ENCODE peak calls at places on chromosomes 16 and 17, in four cellular contexts. One of them, this sample, is unnamed.

GRCh38 chr17:58587713-58588117 is 73.3 kb upstream of the MTMR4 start:
- DNase-seq in Calu3: peak; percentile 44
- DNase-seq in dorsolateral prefrontal cortex: peak; percentile 45
- DNase-seq in left ventricle myocardium inferior: peak; percentile 42
- DNase-seq in this sample: peak; percentile 59

GRCh38 chr17:2904135-2904534 is 107.9 kb downstream of the RAP1GAP2 start:
- DNase-seq in dorsolateral prefrontal cortex: peak; percentile 85
- DNase-seq in Calu3: no peak
- DNase-seq in left ventricle myocardium inferior: peak; percentile 72
- DNase-seq in this sample: no peak

GRCh38 chr17:27575912-27576252 is 55.1 kb upstream of the LGALS9 start:
- DNase-seq in left ventricle myocardium inferior: no peak
- DNase-seq in dorsolateral prefrontal cortex: no peak
- DNase-seq in Calu3: no peak
- DNase-seq in this sample: no peak

GRCh38 chr16:54687043-54687655 is 243.5 kb upstream of the IRX5 start:
- DNase-seq in left ventricle myocardium inferior: no peak
- DNase-seq in Calu3: no peak
- DNase-seq in dorsolateral prefrontal cortex: no peak
- DNase-seq in this sample: no peak

GRCh38 chr17:8154608-8155152 is 2.5 kb upstream of the PER1 start:
- DNase-seq in left ventricle myocardium inferior: no peak
- DNase-seq in dorsolateral prefrontal cortex: no peak
- DNase-seq in Calu3: no peak
- DNase-seq in this sample: no peak

GRCh38 chr16:1961651-1962067 is 2.3 kb downstream of the NDUFB10 start:
- DNase-seq in dorsolateral prefrontal cortex: no peak
- DNase-seq in Calu3: no peak
- DNase-seq in left ventricle myocardium inferior: no peak
- DNase-seq in this sample: no peak

GRCh38 chr16:14168146-14168545 is 97.0 kb downstream of the MRTFB start:
- DNase-seq in dorsolateral prefrontal cortex: no peak
- DNase-seq in left ventricle myocardium inferior: no peak
- DNase-seq in Calu3: no peak
- DNase-seq in this sample: no peak

GRCh38 chr17:33056392-33057146 is 64.9 kb downstream of the SPACA3 start:
- DNase-seq in dorsolateral prefrontal cortex: no peak
- DNase-seq in left ventricle myocardium inferior: no peak
- DNase-seq in Calu3: peak; percentile 2
- DNase-seq in this sample: no peak

GRCh38 chr16:9996191-9996590 is 186.0 kb downstream of the GRIN2A start:
- DNase-seq in Calu3: no peak
- DNase-seq in dorsolateral prefrontal cortex: no peak
- DNase-seq in left ventricle myocardium inferior: no peak
- DNase-seq in this sample: no peak

GRCh38 chr16:87303431-87303930 is 13.7 kb downstream of the C16orf95 start:
- DNase-seq in Calu3: no peak
- DNase-seq in left ventricle myocardium inferior: no peak
- DNase-seq in dorsolateral prefrontal cortex: no peak
- DNase-seq in this sample: no peak

GRCh38 chr16:69513180-69513966 is 52.4 kb upstream of the NFAT5 start:
- DNase-seq in dorsolateral prefrontal cortex: peak; percentile 5
- DNase-seq in Calu3: no peak
- DNase-seq in left ventricle myocardium inferior: no peak
- DNase-seq in this sample: no peak

GRCh38 chr17:3596804-3597464 is 12.3 kb downstream of the TRPV1 start:
- DNase-seq in dorsolateral prefrontal cortex: no peak
- DNase-seq in left ventricle myocardium inferior: no peak
- DNase-seq in Calu3: no peak
- DNase-seq in this sample: no peak

GRCh38 chr16:27174798-27175197 is 28.5 kb upstream of the KDM8 start:
- DNase-seq in dorsolateral prefrontal cortex: no peak
- DNase-seq in left ventricle myocardium inferior: no peak
- DNase-seq in Calu3: no peak
- DNase-seq in this sample: no peak

GRCh38 chr16:64773184-64773583 is 348.7 kb downstream of the CDH11 start:
- DNase-seq in dorsolateral prefrontal cortex: no peak
- DNase-seq in Calu3: no peak
- DNase-seq in left ventricle myocardium inferior: no peak
- DNase-seq in this sample: no peak

GRCh38 chr17:68060336-68060735 is 24.8 kb downstream of the KPNA2 start:
- DNase-seq in left ventricle myocardium inferior: no peak
- DNase-seq in Calu3: no peak
- DNase-seq in dorsolateral prefrontal cortex: no peak
- DNase-seq in this sample: no peak

GRCh38 chr16:12588510-12588909 is 215.2 kb downstream of the CPPED1 start:
- DNase-seq in dorsolateral prefrontal cortex: no peak
- DNase-seq in left ventricle myocardium inferior: no peak
- DNase-seq in Calu3: no peak
- DNase-seq in this sample: no peak

GRCh38 chr16:30987581-30988190 is 2.7 kb downstream of the HSD3B7 start:
- DNase-seq in dorsolateral prefrontal cortex: no peak
- DNase-seq in Calu3: no peak
- DNase-seq in left ventricle myocardium inferior: no peak
- DNase-seq in this sample: no peak

GRCh38 chr17:50037321-50038107 is 18.4 kb upstream of the ITGA3 start:
- DNase-seq in dorsolateral prefrontal cortex: peak; percentile 29
- DNase-seq in left ventricle myocardium inferior: peak; percentile 25
- DNase-seq in Calu3: no peak
- DNase-seq in this sample: no peak

GRCh38 chr17:41186872-41187271 is 2.2 kb upstream of the KRTAP4-1 start:
- DNase-seq in dorsolateral prefrontal cortex: no peak
- DNase-seq in left ventricle myocardium inferior: no peak
- DNase-seq in Calu3: no peak
- DNase-seq in this sample: no peak

GRCh38 chr17:41367426-41368075 is 2.1 kb downstream of the KRT33B start:
- DNase-seq in Calu3: no peak
- DNase-seq in dorsolateral prefrontal cortex: no peak
- DNase-seq in left ventricle myocardium inferior: no peak
- DNase-seq in this sample: no peak

GRCh38 chr17:82668631-82669099 is 20.4 kb upstream of the WDR45B start:
- DNase-seq in Calu3: peak; percentile 78
- DNase-seq in dorsolateral prefrontal cortex: peak; percentile 78
- DNase-seq in left ventricle myocardium inferior: peak; percentile 59
- DNase-seq in this sample: no peak

GRCh38 chr17:10697092-10698081 is at the start of the genes ADPRM and SCO1:
- DNase-seq in left ventricle myocardium inferior: peak; percentile 93
- DNase-seq in Calu3: peak; percentile 87
- DNase-seq in dorsolateral prefrontal cortex: peak; percentile 96
- DNase-seq in this sample: peak; percentile 89
- TF ChIP-seq CTCF in left ventricle myocardium inferior: peak; percentile 57
- TF ChIP-seq CTCF in Calu3: no peak
- TF ChIP-seq CTCF in dorsolateral prefrontal cortex: peak; percentile 72
- TF ChIP-seq CTCF in this sample: no peak

GRCh38 chr16:88697831-88698693 is 8.1 kb downstream of the RNF166 start:
- DNase-seq in Calu3: peak; percentile 35
- DNase-seq in left ventricle myocardium inferior: no peak
- DNase-seq in dorsolateral prefrontal cortex: no peak
- DNase-seq in this sample: no peak
- TF ChIP-seq CTCF in Calu3: peak; percentile 54
- TF ChIP-seq CTCF in left ventricle myocardium inferior: peak; percentile 55
- TF ChIP-seq CTCF in dorsolateral prefrontal cortex: no peak
- TF ChIP-seq CTCF in this sample: no peak

GRCh38 chr17:18089613-18090012 is 1.9 kb downstream of the DRG2 start:
- DNase-seq in left ventricle myocardium inferior: no peak
- DNase-seq in Calu3: no peak
- DNase-seq in dorsolateral prefrontal cortex: no peak
- DNase-seq in this sample: no peak

GRCh38 chr17:18093616-18094408 is 6.1 kb downstream of the DRG2 start:
- DNase-seq in left ventricle myocardium inferior: peak; percentile 74
- DNase-seq in dorsolateral prefrontal cortex: no peak
- DNase-seq in Calu3: no peak
- DNase-seq in this sample: no peak

GRCh38 chr17:18084256-18084655 is 3.5 kb upstream of the DRG2 start:
- DNase-seq in dorsolateral prefrontal cortex: no peak
- DNase-seq in left ventricle myocardium inferior: no peak
- DNase-seq in Calu3: no peak
- DNase-seq in this sample: no peak

DNA sequence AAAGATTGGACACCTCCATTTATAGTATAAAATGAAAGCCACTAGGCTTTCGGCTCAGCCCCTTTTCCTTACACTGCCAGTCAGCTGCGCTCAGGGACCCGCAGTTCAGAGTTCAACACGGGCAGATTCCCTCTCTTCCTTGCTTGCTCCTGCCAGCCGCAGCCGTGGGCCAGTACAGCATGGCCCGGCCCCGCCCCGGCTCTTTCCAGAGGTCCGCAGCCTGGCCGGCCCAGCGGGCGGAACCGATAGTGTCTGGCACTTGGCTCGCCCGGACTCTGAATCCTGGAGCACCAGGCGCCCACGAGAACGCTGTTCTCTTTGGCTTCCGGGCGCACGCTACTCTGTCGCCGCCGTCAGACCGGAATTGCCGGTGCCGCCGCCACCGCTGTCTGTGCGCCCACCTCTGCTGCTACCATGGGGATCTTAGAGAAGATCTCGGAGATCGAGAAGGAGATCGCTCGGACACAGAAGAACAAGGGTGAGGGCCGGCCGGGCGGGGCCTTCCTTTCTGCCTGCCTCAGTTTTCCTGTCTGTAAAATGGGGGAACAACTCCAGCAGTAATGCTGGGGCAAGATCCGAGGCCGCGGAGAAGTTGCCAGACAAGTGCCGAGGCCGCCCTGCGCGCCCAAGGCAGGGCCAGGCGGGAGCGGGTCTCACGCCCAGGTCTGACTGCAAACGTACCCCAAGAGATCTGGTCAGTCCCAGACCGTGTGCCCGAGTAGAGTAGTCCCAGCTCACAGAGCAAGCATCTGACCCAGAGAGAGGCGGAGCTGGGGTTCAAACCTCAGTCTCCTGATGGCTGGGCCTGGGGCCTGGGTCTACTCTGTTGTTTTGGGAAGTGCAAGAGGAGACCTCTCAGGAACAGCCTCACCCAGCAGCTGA is at the start of gene DRG2:
- DNase-seq in Calu3: peak; percentile 89
- DNase-seq in dorsolateral prefrontal cortex: peak; percentile 90
- DNase-seq in left ventricle myocardium inferior: peak; percentile 92
- DNase-seq in this sample: peak; percentile 94
- TF ChIP-seq CTCF in Calu3: no peak
- TF ChIP-seq CTCF in dorsolateral prefrontal cortex: peak; percentile 53
- TF ChIP-seq CTCF in left ventricle myocardium inferior: peak; percentile 16
- TF ChIP-seq CTCF in this sample: no peak

DNA sequence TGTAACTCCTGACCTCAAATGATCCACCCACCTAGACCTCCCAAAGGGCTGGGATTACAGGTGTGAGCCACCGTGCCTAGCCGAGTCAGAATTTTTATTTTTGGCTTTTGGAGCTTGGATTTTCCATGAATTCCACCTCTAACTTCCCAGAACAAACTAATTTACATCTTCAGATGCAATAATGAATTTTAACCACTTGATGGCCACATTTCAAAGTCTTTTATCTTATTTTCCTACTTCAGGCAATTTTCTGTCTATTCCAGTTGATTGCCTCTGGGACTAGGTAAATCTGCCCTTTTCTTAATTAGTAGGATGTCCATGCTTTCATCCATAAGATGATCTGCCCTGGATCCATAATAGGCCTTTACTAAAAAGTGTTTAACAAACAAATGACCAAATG is 156.4 kb upstream of the ANKFN1 start:
- DNase-seq in Calu3: no peak
- DNase-seq in left ventricle myocardium inferior: no peak
- DNase-seq in dorsolateral prefrontal cortex: no peak
- DNase-seq in this sample: no peak
- TF ChIP-seq CTCF in Calu3: no peak
- TF ChIP-seq CTCF in left ventricle myocardium inferior: no peak
- TF ChIP-seq CTCF in dorsolateral prefrontal cortex: no peak
- TF ChIP-seq CTCF in this sample: peak; percentile 23